ENCODE peak calls at places on chromosomes 3 and 15, in seven cellular contexts. E is mesendoderm, I is IMR-90, G is H9, K is H1, T is trophoblast cell, M is mesenchymal stem cell. Y is an unnamed sample.

GRCh38 chr3:143363276-143363675 is 243.7 kb downstream of the CHST2 start:
- DNase-seq in E (no peak), I (no peak), G (no peak), K (no peak), T (no peak), M (peak; percentile 62), Y (no peak)

GRCh38 chr15:95912280-95912625 is 418.2 kb upstream of the NR2F2 start:
- DNase-seq in E (peak; percentile 50), I (no peak), G (no peak), K (no peak), T (peak; percentile 47), M (no peak), Y (no peak)

GRCh38 chr3:31532587-31533168 is at the start of gene STT3B:
- DNase-seq in E (no peak), I (peak; percentile 75), G (peak; percentile 78), K (no peak), T (peak; percentile 73), M (peak; percentile 89), Y (no peak)

GRCh38 chr15:60605879-60606304 is 127.0 kb upstream of the ICE2 start:
- DNase-seq in E (peak; percentile 92), I (peak; percentile 81), G (no peak), K (no peak), T (no peak), M (peak; percentile 59), Y (no peak)

GRCh38 chr15:45287400-45287799 is 35.4 kb downstream of the SLC28A2 start:
- DNase-seq in E (no peak), I (no peak), G (no peak), K (no peak), T (no peak), M (no peak), Y (no peak)

GRCh38 chr3:10366681-10367101 is 45.8 kb upstream of the SEC13 start:
- DNase-seq in E (peak; percentile 7), I (peak; percentile 100), G (no peak), K (no peak), T (no peak), M (peak; percentile 98), Y (no peak)

GRCh38 chr3:16828815-16829214 is 55.9 kb upstream of the PLCL2 start:
- DNase-seq in E (peak; percentile 75), I (peak; percentile 26), G (peak; percentile 62), K (peak; percentile 61), T (peak; percentile 46), M (peak; percentile 25), Y (no peak)

GRCh38 chr3:130850044-130850797 is 43.7 kb upstream of the ATP2C1 start:
- DNase-seq in E (peak; percentile 8), I (peak; percentile 46), G (no peak), K (no peak), T (peak; percentile 53), M (peak; percentile 19), Y (no peak)

GRCh38 chr3:156334841-156335545 is 214.6 kb downstream of the KCNAB1 start:
- DNase-seq in E (no peak), I (no peak), G (no peak), K (no peak), T (no peak), M (no peak), Y (no peak)

GRCh38 chr3:10485380-10485779 is 20.0 kb downstream of the ATP2B2 start:
- DNase-seq in E (no peak), I (no peak), G (no peak), K (no peak), T (no peak), M (no peak), Y (no peak)

GRCh38 chr3:78402720-78403119 is 1362.8 kb downstream of the ROBO2 start:
- DNase-seq in E (no peak), I (no peak), G (no peak), K (no peak), T (no peak), M (no peak), Y (no peak)

GRCh38 chr15:49530106-49530505 is 90.5 kb downstream of the FAM227B start:
- DNase-seq in E (no peak), I (peak; percentile 19), G (no peak), K (no peak), T (no peak), M (peak; percentile 26), Y (no peak)

GRCh38 chr15:99307735-99308134 is 56.5 kb downstream of the LRRC28 start:
- DNase-seq in E (no peak), I (peak; percentile 16), G (no peak), K (no peak), T (no peak), M (peak; percentile 23), Y (no peak)

GRCh38 chr15:84868037-84868880 is 16.2 kb upstream of the SLC28A1 start:
- DNase-seq in E (no peak), I (no peak), G (no peak), K (no peak), T (peak; percentile 14), M (no peak), Y (no peak)

GRCh38 chr3:194254032-194254431 is 97.1 kb downstream of the CPN2 start:
- DNase-seq in E (no peak), I (no peak), G (no peak), K (no peak), T (no peak), M (no peak), Y (no peak)

GRCh38 chr15:56817266-56817665 is 84.0 kb upstream of the ZNF280D start:
- DNase-seq in E (peak; percentile 45), I (peak; percentile 65), G (no peak), K (no peak), T (peak; percentile 3), M (peak; percentile 21), Y (peak; percentile 12)

GRCh38 chr15:59281699-59282098 is 75.1 kb downstream of the LDHAL6B start:
- DNase-seq in E (no peak), I (no peak), G (no peak), K (no peak), T (no peak), M (no peak), Y (no peak)

GRCh38 chr3:141793476-141794260 is 30.5 kb downstream of the GRK7 start:
- DNase-seq in E (peak; percentile 44), I (no peak), G (peak; percentile 76), K (peak; percentile 68), T (no peak), M (no peak), Y (no peak)

GRCh38 chr15:42461261-42461660 is 29.7 kb downstream of the ZNF106 start:
- DNase-seq in E (no peak), I (no peak), G (no peak), K (no peak), T (no peak), M (no peak), Y (no peak)

GRCh38 chr15:93862791-93863190 is 368.6 kb upstream of the MCTP2 start:
- DNase-seq in E (no peak), I (no peak), G (no peak), K (no peak), T (peak; percentile 34), M (no peak), Y (no peak)

GRCh38 chr3:194301730-194302129 is 49.4 kb downstream of the CPN2 start:
- DNase-seq in E (no peak), I (no peak), G (no peak), K (no peak), T (no peak), M (no peak), Y (no peak)

GRCh38 chr3:111734652-111735051 is 124.4 kb upstream of the PHLDB2 start:
- DNase-seq in E (no peak), I (no peak), G (no peak), K (no peak), T (peak; percentile 14), M (no peak), Y (no peak)
- H3K9ac ChIP-seq in E (no peak overlapping the region), I (no peak overlapping the region), G (no peak overlapping the region), K (no peak overlapping the region), T (no peak overlapping the region), M (no peak overlapping the region), Y (no peak overlapping the region)

GRCh38 chr3:40355410-40355809 is 31.6 kb upstream of the ENTPD3 start:
- DNase-seq in E (no peak), I (no peak), G (no peak), K (no peak), T (no peak), M (no peak), Y (no peak)
- H4K8ac ChIP-seq in E (no peak overlapping the region), I (no peak overlapping the region), G (no peak overlapping the region), K (no peak overlapping the region), T (no peak overlapping the region), M (no peak overlapping the region), Y (no peak overlapping the region)

GRCh38 chr15:74957301-74958035 is 896 bp upstream of the RPP25 start:
- DNase-seq in E (no peak), I (no peak), G (peak; percentile 53), K (peak; percentile 71), T (peak; percentile 8), M (no peak), Y (no peak)
- H3K27ac ChIP-seq in E (no peak overlapping the region), I (no peak overlapping the region), G (no peak overlapping the region), K (no peak overlapping the region), T (no peak overlapping the region), M (no peak overlapping the region), Y (no peak overlapping the region)

GRCh38 chr3:126990024-126990700 is 7.2 kb downstream of the PLXNA1 start:
- DNase-seq in E (no peak), I (no peak), G (no peak), K (no peak), T (peak; percentile 60), M (no peak), Y (no peak)
- H3K9ac ChIP-seq in E (no peak overlapping the region), I (no peak overlapping the region), G (no peak overlapping the region), K (no peak overlapping the region), T (no peak overlapping the region), M (no peak overlapping the region), Y (peak overlapping the region; percentile 84)

GRCh38 chr3:32937331-32937730 is 14.1 kb upstream of the CCR4 start:
- DNase-seq in E (no peak), I (no peak), G (peak; percentile 10), K (no peak), T (no peak), M (peak; percentile 65), Y (no peak)
- H4K8ac ChIP-seq in E (no peak overlapping the region), I (no peak overlapping the region), G (no peak overlapping the region), K (no peak overlapping the region), T (no peak overlapping the region), M (no peak overlapping the region), Y (no peak overlapping the region)

DNA sequence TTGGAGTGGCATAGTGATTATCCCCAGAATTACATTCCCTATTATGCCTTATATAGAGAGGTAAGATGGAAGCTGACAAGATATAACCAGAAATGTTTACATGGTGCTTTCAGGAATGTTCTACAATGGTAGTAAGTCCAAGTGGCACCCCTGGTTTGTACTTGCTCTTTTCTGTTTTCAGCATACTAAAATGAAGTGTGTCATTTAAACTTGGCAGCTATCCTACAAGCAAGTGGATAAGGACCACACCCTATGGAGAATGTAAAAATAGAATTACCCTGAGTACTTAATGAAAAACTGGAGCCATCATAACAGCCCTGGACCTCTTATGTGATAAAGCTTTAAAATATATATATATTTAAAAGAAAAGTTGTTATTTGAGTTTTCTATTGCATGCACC is 1012.7 kb upstream of the CADM2 start:
- DNase-seq in E (no peak), I (no peak), G (no peak), K (no peak), T (no peak), M (no peak), Y (no peak)
- H3K27ac ChIP-seq in E (no peak overlapping the region), I (no peak overlapping the region), G (no peak overlapping the region), K (no peak overlapping the region), T (no peak overlapping the region), M (no peak overlapping the region), Y (no peak overlapping the region)

Y was measured in neuronal stem cell.